ENCODE peak calls at places on chromosomes 4 and X, in ten cellular contexts. X, T, R, W, A, H, V, Q, P and S are unnamed samples.

GRCh38 chr4:54586343-54586953 is 71.3 kb upstream of the KIT start:
- DNase-seq in V (no peak), A (no peak), W (no peak), T (peak), P (no peak), X (no peak), H (no peak), R (no peak), Q (no peak), S (no peak)

GRCh38 chr4:127379499-127379898 is 253.3 kb upstream of the INTU start:
- DNase-seq in R (no peak), A (no peak), P (no peak), H (no peak), V (no peak), W (no peak), Q (no peak), X (no peak), T (no peak), S (no peak)

GRCh38 chr4:160026720-160027119 is 923.8 kb downstream of the RAPGEF2 start:
- DNase-seq in V (no peak), P (no peak), W (no peak), H (no peak), A (no peak), T (no peak), R (no peak), X (no peak), Q (peak), S (no peak)

GRCh38 chr4:150722908-150723362 is 141.0 kb downstream of the MAB21L2 start:
- DNase-seq in P (no peak), R (no peak), W (no peak), Q (peak), V (no peak), T (no peak), A (no peak), X (peak), H (peak), S (no peak)

GRCh38 chrX:12871181-12871580 is 4.3 kb downstream of the TLR7 start:
- DNase-seq in W (no peak), A (no peak), Q (no peak), T (no peak), X (no peak), P (no peak), H (no peak), R (no peak), V (no peak), S (no peak)

GRCh38 chr4:120009731-120010130 is 56.9 kb downstream of the MAD2L1 start:
- DNase-seq in P (no peak), R (no peak), V (no peak), T (peak), Q (no peak), W (no peak), H (no peak), X (no peak), A (no peak), S (no peak)

GRCh38 chr4:104446431-104446925 is 48.2 kb downstream of the CXXC4 start:
- DNase-seq in W (no peak), X (no peak), R (no peak), V (no peak), A (no peak), Q (no peak), T (no peak), P (no peak), H (no peak), S (no peak)

GRCh38 chrX:40784516-40785151 is 49.3 kb upstream of the MED14 start:
- DNase-seq in R (no peak), A (no peak), W (no peak), H (no peak), P (no peak), T (no peak), X (no peak), Q (no peak), V (no peak), S (no peak)

GRCh38 chr4:151730003-151730559 is 30.7 kb downstream of the GATB start:
- DNase-seq in V (no peak), H (no peak), A (no peak), P (no peak), R (no peak), X (no peak), W (no peak), T (no peak), Q (peak), S (no peak)

GRCh38 chr4:128682942-128683666 is 126.4 kb upstream of the JADE1 start:
- DNase-seq in X (no peak), W (no peak), V (no peak), T (no peak), P (no peak), Q (peak), H (no peak), A (no peak), R (no peak), S (no peak)

GRCh38 chr4:79292008-79292407 is 33.9 kb downstream of the NAA11 start:
- DNase-seq in W (peak), A (no peak), V (no peak), X (no peak), T (no peak), P (no peak), R (no peak), H (no peak), Q (no peak), S (no peak)

GRCh38 chr4:39614487-39615162 is 24.0 kb downstream of the SMIM14 start:
- DNase-seq in X (no peak), P (no peak), T (no peak), H (no peak), R (no peak), V (no peak), Q (no peak), W (no peak), A (no peak), S (no peak)

GRCh38 chr4:8409271-8410065 is 31.1 kb downstream of the ACOX3 start:
- DNase-seq in P (no peak), H (peak), X (peak), T (no peak), V (no peak), R (no peak), W (no peak), A (no peak), Q (no peak), S (peak)

GRCh38 chrX:153766098-153766817 is 2.2 kb downstream of the PLXNB3 start:
- DNase-seq in X (peak), P (peak), T (peak), W (peak), Q (peak), R (no peak), A (no peak), H (peak), V (peak), S (no peak)

GRCh38 chr4:18198653-18199052 is 177.1 kb upstream of the LCORL start:
- DNase-seq in V (no peak), X (no peak), P (no peak), W (no peak), T (no peak), H (no peak), R (no peak), A (no peak), Q (no peak), S (no peak)

GRCh38 chr4:165131247-165131832 is 18.7 kb upstream of the TMEM192 start:
- DNase-seq in W (peak), P (peak), Q (peak), R (peak), H (no peak), A (no peak), T (no peak), V (peak), X (peak), S (peak)

GRCh38 chr4:67500373-67500772 is 44.9 kb downstream of the CENPC start:
- DNase-seq in T (no peak), Q (no peak), H (no peak), V (no peak), P (no peak), X (no peak), W (no peak), A (no peak), R (no peak), S (no peak)

GRCh38 chr4:81919238-81919637 is 447.5 kb upstream of the RASGEF1B start:
- DNase-seq in Q (peak), V (no peak), X (no peak), R (no peak), P (no peak), H (no peak), A (no peak), T (no peak), W (peak), S (no peak)

GRCh38 chrX:106726485-106727437 is at the start of gene RNF128:
- DNase-seq in A (no peak), X (peak), H (peak), Q (peak), T (no peak), R (peak), P (peak), W (no peak), V (peak), S (no peak)

GRCh38 chr4:42436950-42437349 is 39.7 kb downstream of the SHISA3 start:
- DNase-seq in R (no peak), T (no peak), P (no peak), A (no peak), Q (no peak), W (no peak), V (no peak), H (no peak), X (no peak), S (no peak)